ENCODE peak calls at places on chromosome 2, in five cellular contexts. G, J, Q, B and I are unnamed samples.
A peak's percentile ranks its signal among the peaks of the same experiment; 100 is the strongest.

GRCh38 chr2:230691005-230691647 is 21.5 kb upstream of the CAB39 start:
- DNase-seq in G (no peak), J (no peak), Q (no peak), B (peak; percentile 38), I (no peak)

GRCh38 chr2:234839285-234839684 is 112.5 kb upstream of the SH3BP4 start:
- DNase-seq in G (no peak), J (no peak), Q (no peak), B (no peak), I (no peak)

GRCh38 chr2:181998045-181998444 is 12.4 kb downstream of the PPP1R1C start:
- DNase-seq in G (no peak), J (no peak), Q (no peak), B (no peak), I (no peak)

GRCh38 chr2:119679846-119680245 is 845 bp downstream of the TMEM177 start:
- DNase-seq in G (no peak), J (no peak), Q (no peak), B (no peak), I (no peak)

GRCh38 chr2:73295751-73296400 is 2.5 kb upstream of the EGR4 start:
- DNase-seq in G (no peak), J (no peak), Q (no peak), B (no peak), I (no peak)

GRCh38 chr2:43526994-43527393 is 68.8 kb downstream of the THADA start:
- DNase-seq in G (no peak), J (no peak), Q (no peak), B (no peak), I (no peak)

GRCh38 chr2:113064281-113064680 is 3.5 kb upstream of the IL1F10 start:
- DNase-seq in G (no peak), J (no peak), Q (no peak), B (no peak), I (no peak)

GRCh38 chr2:187702157-187702556 is 147.9 kb upstream of the TFPI start:
- DNase-seq in G (no peak), J (no peak), Q (no peak), B (no peak), I (no peak)

GRCh38 chr2:43472527-43473194 is 123.2 kb downstream of the THADA start:
- DNase-seq in G (no peak), J (no peak), Q (no peak), B (no peak), I (no peak)

GRCh38 chr2:45452866-45453265 is 158.2 kb downstream of the SRBD1 start:
- DNase-seq in G (no peak), J (no peak), Q (no peak), B (peak; percentile 38), I (peak; percentile 90)

GRCh38 chr2:58347810-58348209 is 106.7 kb upstream of the FANCL start:
- DNase-seq in G (no peak), J (no peak), Q (no peak), B (no peak), I (no peak)

GRCh38 chr2:101830555-101830954 is 133.0 kb downstream of the MAP4K4 start:
- DNase-seq in G (no peak), J (no peak), Q (peak; percentile 35), B (no peak), I (no peak)

GRCh38 chr2:50438293-50438692 is 593.6 kb downstream of the NRXN1 start:
- DNase-seq in G (no peak), J (no peak), Q (no peak), B (no peak), I (no peak)

GRCh38 chr2:120678926-120679325 is 56.7 kb upstream of the GLI2 start:
- DNase-seq in G (no peak), J (peak; percentile 24), Q (no peak), B (no peak), I (no peak)

GRCh38 chr2:108965540-108966299 is 23.3 kb downstream of the EDAR start:
- DNase-seq in G (no peak), J (peak; percentile 64), Q (no peak), B (no peak), I (no peak)

GRCh38 chr2:69310267-69310666 is 76.8 kb downstream of the GFPT1 start:
- DNase-seq in G (no peak), J (no peak), Q (no peak), B (peak; percentile 44), I (no peak)

GRCh38 chr2:99636432-99637034 is 146.7 kb upstream of the REV1 start:
- DNase-seq in G (no peak), J (no peak), Q (no peak), B (peak; percentile 45), I (no peak)

GRCh38 chr2:101577173-101577572 is 102.3 kb upstream of the RFX8 start:
- DNase-seq in G (no peak), J (no peak), Q (no peak), B (no peak), I (no peak)

GRCh38 chr2:3162442-3163077 is 215.1 kb downstream of the EIPR1 start:
- DNase-seq in G (no peak), J (no peak), Q (no peak), B (no peak), I (no peak)

GRCh38 chr2:204005940-204006721 is 69.6 kb downstream of the ICOS start:
- DNase-seq in G (no peak), J (no peak), Q (no peak), B (no peak), I (no peak)

GRCh38 chr2:207481924-207482323 is 47.8 kb upstream of the CREB1 start:
- DNase-seq in G (no peak), J (no peak), Q (no peak), B (no peak), I (no peak)